ENCODE peak calls at places on chromosomes 2 and 18, in ten cellular contexts. M is suprapubic skin; F is heart left ventricle; P is AG09309; C is OCI-LY7; H is right atrium auricular region; S is K562; K is PC-9; W is NT2/D1; A is naive thymus-derived CD4-positive, alpha-beta T cell. J is an unnamed sample.

GRCh38 chr18:72700961-72701710 is 157.0 kb upstream of the CBLN2 start:
- DNase-seq in A (no peak), W (no peak), M (no peak), F (no peak), P (peak), C (no peak), S (no peak), H (no peak), K (no peak), J (peak)

GRCh38 chr2:1795842-1796580 is 51.7 kb upstream of the PXDN start:
- DNase-seq in F (no peak), M (no peak), S (no peak), A (no peak), H (no peak), P (peak), K (no peak), C (no peak), W (no peak), J (no peak)

GRCh38 chr2:69255760-69256159 is 131.3 kb downstream of the GFPT1 start:
- DNase-seq in H (no peak), K (no peak), M (no peak), W (no peak), A (no peak), P (no peak), F (no peak), C (no peak), S (no peak), J (no peak)

GRCh38 chr2:45748239-45748638 is 96.8 kb downstream of the PRKCE start:
- DNase-seq in S (no peak), F (no peak), P (peak), A (no peak), K (no peak), H (no peak), C (no peak), M (peak), W (no peak), J (no peak)

GRCh38 chr18:8984131-8984670 is 118.3 kb upstream of the NDUFV2 start:
- DNase-seq in H (no peak), A (no peak), S (no peak), M (no peak), W (no peak), P (no peak), F (no peak), K (no peak), C (no peak), J (no peak)

GRCh38 chr18:63439334-63439733 is 17.1 kb upstream of the VPS4B start:
- DNase-seq in K (peak), P (no peak), W (peak), C (peak), F (peak), M (peak), A (peak), H (peak), S (peak), J (peak)

GRCh38 chr2:88127888-88128653 is at the start of gene FABP1:
- DNase-seq in M (no peak), H (no peak), A (no peak), C (no peak), K (no peak), F (no peak), W (no peak), S (no peak), P (no peak), J (no peak)

GRCh38 chr2:220365023-220365422 is 737.6 kb downstream of the SLC4A3 start:
- DNase-seq in P (peak), M (no peak), W (no peak), C (no peak), F (no peak), H (no peak), A (no peak), S (no peak), K (no peak), J (no peak)

GRCh38 chr18:58378411-58378820 is 250.5 kb downstream of the ALPK2 start:
- DNase-seq in C (no peak), M (no peak), F (no peak), P (no peak), K (no peak), A (no peak), S (no peak), W (no peak), H (no peak), J (no peak)

GRCh38 chr2:26848336-26849055 is 564 bp downstream of the DPYSL5 start:
- DNase-seq in K (no peak), P (no peak), H (no peak), C (no peak), W (no peak), S (peak), A (peak), F (no peak), M (no peak), J (no peak)

GRCh38 chr2:231926180-231926741 is at the start of gene NPPC:
- DNase-seq in C (no peak), W (peak), S (peak), F (peak), P (no peak), H (no peak), A (peak), K (peak), M (peak), J (peak)

GRCh38 chr2:195307751-195308150 is 349.3 kb upstream of the SLC39A10 start:
- DNase-seq in C (no peak), A (no peak), P (no peak), K (no peak), M (no peak), H (no peak), W (peak), F (no peak), S (no peak), J (no peak)

GRCh38 chr2:208466920-208467298 is 60.3 kb downstream of the PTH2R start:
- DNase-seq in P (no peak), M (no peak), A (no peak), F (no peak), C (no peak), H (no peak), K (no peak), W (no peak), S (no peak), J (no peak)

GRCh38 chr2:27071990-27072830 is 756 bp upstream of the OST4 start:
- DNase-seq in H (no peak), P (no peak), S (no peak), M (peak), K (no peak), C (no peak), W (peak), A (no peak), F (peak), J (no peak)

GRCh38 chr2:172442072-172442895 is 14.9 kb downstream of the ITGA6 start:
- DNase-seq in H (no peak), W (no peak), M (no peak), S (no peak), C (no peak), K (peak), P (peak), F (no peak), A (no peak), J (no peak)

DNA sequence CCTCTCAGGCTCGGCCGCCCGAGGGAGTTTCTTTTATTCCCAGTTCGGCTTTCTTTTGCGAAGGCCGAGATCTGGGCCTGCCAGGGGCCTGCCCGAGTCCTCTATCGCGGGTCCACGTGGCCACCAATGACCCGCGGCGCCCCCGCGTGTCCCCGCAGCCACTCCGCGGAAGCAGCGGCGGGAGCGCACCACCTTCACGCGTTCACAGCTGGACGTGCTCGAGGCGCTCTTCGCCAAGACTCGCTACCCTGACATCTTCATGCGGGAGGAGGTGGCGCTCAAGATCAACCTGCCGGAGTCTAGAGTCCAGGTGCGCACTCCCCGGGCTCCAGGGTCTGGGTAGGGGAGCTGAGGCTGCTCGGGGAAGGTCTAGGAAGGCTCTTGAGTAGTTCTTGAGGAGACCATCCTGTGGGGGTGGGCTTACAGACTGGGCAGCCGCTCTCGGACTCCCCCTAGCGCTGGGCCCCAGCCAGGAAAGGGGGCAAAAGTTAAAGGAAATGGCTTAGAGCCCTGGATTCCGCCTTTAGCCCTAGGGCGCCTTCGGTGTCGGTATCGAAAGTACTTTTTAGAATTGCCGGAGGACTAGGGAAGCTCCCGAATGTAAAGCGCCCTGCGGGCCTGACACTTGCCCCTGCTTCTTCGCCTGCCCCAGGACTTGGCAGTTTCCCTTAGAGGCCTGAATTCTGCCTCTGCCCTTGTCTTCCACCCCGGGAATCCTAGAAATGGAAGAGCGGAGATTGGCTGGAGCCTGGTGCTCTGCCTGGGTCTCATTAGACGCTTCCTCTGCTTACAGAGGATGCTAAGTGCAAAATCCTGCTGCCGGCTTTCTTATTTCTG is 3.5 kb downstream of the OTX1 start:
- DNase-seq in P (no peak), W (no peak), S (no peak), K (no peak), F (no peak), A (no peak), H (no peak), C (peak), M (no peak), J (no peak)
- H3K4me3 ChIP-seq in P (no peak), W (no peak), S (no peak), K (no peak), F (no peak), A (no peak), H (peak), C (no peak), M (peak), J (no peak)

GRCh38 chr18:55401638-55402191 is 186.3 kb downstream of the TCF4 start:
- DNase-seq in S (no peak), H (no peak), W (peak), A (no peak), P (peak), K (no peak), C (no peak), F (peak), M (no peak), J (no peak)

GRCh38 chr18:55404136-55404810 is 183.7 kb downstream of the TCF4 start:
- DNase-seq in P (no peak), K (no peak), F (no peak), W (no peak), S (no peak), C (no peak), M (no peak), A (no peak), H (no peak), J (no peak)

GRCh38 chr18:55403555-55403954 is 184.4 kb downstream of the TCF4 start:
- DNase-seq in K (no peak), A (no peak), W (no peak), C (no peak), S (no peak), H (no peak), F (no peak), P (no peak), M (no peak), J (no peak)

GRCh38 chr18:55401275-55401620 is 186.7 kb downstream of the TCF4 start:
- DNase-seq in S (no peak), K (no peak), M (no peak), H (no peak), F (no peak), A (no peak), P (no peak), C (no peak), W (no peak), J (no peak)

DNA sequence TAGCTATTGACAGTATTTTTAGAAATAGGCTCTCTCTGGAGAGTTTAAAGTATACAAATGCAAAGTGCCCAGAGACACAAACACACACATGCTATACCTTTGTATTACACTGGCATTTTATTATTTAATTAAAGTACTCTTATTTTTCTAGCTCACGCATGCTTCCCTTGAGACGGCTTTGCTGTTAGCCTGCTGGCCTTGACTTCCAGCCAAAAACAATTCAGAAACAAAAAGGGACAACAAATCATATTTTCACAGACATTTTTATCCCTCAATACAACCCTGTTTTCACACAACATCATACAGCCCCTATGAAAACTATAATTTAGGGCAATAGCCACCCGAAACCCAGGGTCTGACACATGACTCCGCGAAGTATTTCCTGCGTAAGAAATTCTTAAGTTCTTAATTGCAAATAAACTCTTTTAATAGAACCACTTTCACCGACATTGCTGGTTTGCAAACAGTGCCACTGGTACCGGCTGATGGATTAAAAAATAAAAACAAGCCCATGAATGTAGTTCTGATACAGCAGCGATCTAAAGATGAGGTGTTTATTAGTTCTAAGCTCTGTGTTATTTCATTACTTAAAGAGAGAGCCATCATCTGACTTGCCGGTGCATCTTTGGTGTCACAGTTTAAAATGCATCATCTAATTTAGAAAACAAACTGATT is 185.1 kb downstream of the TCF4 start:
- DNase-seq in M (no peak), C (no peak), W (no peak), P (no peak), K (no peak), S (no peak), A (no peak), H (no peak), F (no peak), J (no peak)
- H3K4me3 ChIP-seq in M (peak), C (no peak), W (no peak), P (peak), K (no peak), S (no peak), A (no peak), H (peak), F (peak), J (no peak)

GRCh38 chr2:211568439-211568838 is 970.2 kb downstream of the ERBB4 start:
- DNase-seq in W (no peak), A (no peak), C (no peak), F (no peak), K (no peak), P (no peak), H (no peak), S (no peak), M (no peak), J (no peak)
- H3K4me3 ChIP-seq in W (no peak), A (no peak), C (no peak), F (no peak), K (no peak), P (no peak), H (no peak), S (no peak), M (no peak), J (no peak)

DNA sequence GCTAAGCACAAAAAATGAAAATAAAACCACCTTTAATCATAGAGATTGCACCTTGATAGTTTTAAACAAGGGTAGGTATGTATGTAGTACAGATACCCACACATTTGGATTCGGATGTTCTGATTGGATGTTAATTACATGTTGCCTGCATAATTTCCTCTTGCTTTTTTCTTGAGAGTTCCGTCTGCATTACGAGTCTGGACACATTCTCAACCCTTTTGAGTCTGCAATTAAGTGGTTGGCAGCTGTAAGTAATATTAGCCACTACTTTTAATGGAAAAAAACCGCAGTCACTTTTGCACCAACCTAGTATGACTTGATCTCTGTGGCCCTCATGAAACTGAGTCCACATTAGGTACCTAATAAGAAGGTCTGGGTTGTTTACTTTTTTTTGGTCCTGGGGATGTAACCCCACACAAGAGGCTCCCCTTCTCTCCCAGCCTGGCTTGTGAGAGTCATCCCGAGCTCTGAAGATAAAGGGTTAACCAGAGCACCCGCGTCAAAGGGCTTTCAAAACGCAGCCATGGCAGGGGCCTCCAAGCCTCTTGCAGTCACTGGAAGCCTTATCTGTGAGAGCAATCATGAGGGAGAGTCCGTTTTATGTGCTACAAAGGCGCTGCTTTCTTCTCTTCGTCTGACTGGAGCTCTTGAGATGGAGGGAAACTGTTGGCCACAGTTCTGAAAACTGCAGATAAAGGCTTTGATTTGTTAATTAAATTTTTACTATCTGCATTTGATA is 217.4 kb downstream of the VAPA start:
- DNase-seq in S (no peak), P (no peak), K (no peak), C (no peak), W (no peak), F (no peak), H (no peak), A (no peak), M (no peak), J (peak)
- H3K4me3 ChIP-seq in S (no peak), P (no peak), K (no peak), C (no peak), W (peak), F (no peak), H (peak), A (no peak), M (peak), J (no peak)

DNA sequence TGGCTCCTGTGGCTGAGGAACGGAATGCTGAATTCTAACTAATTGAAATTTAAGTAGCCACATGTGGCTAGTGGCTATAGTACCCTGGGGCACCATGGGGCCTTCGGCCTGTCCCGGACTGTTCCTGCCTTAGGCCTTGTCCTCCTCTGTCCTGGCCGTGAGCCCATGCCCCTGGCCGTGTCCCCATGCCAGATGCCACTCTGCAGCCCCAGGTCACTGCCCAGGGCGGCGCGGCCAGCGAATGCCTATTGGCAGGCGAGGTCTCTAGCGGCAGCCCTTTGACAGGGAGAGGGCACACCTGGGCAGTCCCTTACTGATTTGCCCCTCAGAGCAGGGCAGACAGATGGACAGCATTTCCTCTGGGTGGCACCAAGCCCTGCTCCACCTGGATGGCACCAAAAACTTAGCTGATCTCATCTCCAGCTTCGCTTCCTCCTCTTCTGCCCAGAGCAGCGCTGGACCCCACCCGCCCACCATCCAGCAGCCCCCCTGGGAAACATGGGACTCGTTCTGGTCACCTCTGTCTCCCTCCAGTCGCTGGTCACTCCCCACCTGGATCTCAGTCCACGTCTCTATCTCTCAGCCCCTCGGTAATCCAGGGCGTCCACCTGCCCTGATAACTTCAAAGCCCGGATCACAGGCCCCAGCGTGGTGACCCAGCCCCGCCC is 1.1 kb upstream of the DGKD start:
- DNase-seq in M (no peak), K (peak), W (no peak), H (no peak), F (no peak), S (peak), P (no peak), C (no peak), A (no peak), J (no peak)
- H3K4me3 ChIP-seq in M (peak), K (peak), W (peak), H (peak), F (peak), S (peak), P (no peak), C (peak), A (peak), J (no peak)

DNA sequence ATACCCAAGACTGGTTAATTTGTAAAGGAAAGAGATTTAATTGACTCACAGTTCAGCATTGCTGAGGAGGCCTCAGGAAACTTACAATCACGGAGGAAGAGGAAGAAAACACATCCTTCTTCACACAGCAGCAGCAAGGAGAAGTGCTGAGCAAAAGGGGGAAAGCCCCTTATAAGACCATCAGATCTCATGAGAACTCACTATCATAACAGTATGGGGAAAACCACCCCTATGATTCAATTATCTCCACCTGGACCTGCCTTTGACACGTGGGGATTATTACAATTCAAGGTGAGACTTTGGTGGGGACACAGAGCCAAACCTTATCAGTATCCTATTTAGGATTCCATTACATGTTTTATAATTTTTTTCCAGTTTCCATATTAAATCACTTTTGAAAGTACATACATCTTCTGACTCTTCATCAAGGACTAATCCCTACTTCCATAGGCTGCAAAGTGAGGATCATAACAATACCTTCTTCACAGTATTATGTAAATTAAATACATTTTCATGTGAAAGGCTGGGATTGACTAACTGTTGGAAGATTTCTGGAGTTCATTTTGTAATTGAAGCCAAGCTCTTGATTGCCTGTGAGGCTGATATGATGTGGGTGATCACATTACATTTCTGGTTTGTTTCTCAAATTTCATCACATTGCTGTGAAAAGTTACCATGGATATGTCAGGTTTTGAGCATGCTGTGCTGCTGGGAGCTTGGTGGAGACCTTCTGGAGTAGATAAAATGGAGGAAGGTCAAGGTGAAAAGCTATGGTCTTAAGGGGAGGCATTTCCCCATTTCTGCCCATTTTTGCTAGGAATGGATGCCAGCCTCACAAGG is 31.7 kb upstream of the CERS6 start:
- DNase-seq in P (peak), S (no peak), C (no peak), H (no peak), M (no peak), W (no peak), A (no peak), F (no peak), K (no peak), J (no peak)
- H3K4me3 ChIP-seq in P (no peak), S (no peak), C (no peak), H (no peak), M (no peak), W (no peak), A (no peak), F (no peak), K (no peak), J (no peak)

GRCh38 chr18:26190506-26190905 is 35.7 kb upstream of the TAF4B start:
- DNase-seq in H (no peak), K (no peak), F (no peak), C (peak), M (no peak), A (peak), P (no peak), W (no peak), S (no peak), J (no peak)
- H3K4me3 ChIP-seq in H (no peak), K (no peak), F (no peak), C (peak), M (no peak), A (peak), P (no peak), W (no peak), S (no peak), J (no peak)